ENCODE peak calls at places on chromosome 9, in four cellular contexts. R, I, L and S are unnamed samples.

GRCh38 chr9:684950-685340 is 156.6 kb upstream of the DMRT1 start:
- DNase-seq in R (no peak), I (no peak), L (no peak), S (peak; percentile 11)

GRCh38 chr9:130021123-130021522 is 21.9 kb downstream of the FNBP1 start:
- DNase-seq in R (no peak), I (no peak), L (no peak), S (no peak)

GRCh38 chr9:131162886-131163285 is 37.5 kb downstream of the NUP214 start:
- DNase-seq in R (no peak), I (no peak), L (no peak), S (no peak)

GRCh38 chr9:130112244-130113151 is 58.8 kb downstream of the GPR107 start:
- DNase-seq in R (peak; percentile 14), I (no peak), L (peak; percentile 83), S (no peak)

GRCh38 chr9:95785209-95785608 is 90.3 kb upstream of the ERCC6L2 start:
- DNase-seq in R (no peak), I (no peak), L (no peak), S (no peak)

GRCh38 chr9:135902655-135903357 is 4.5 kb downstream of the CAMSAP1 start:
- DNase-seq in R (no peak), I (no peak), L (no peak), S (no peak)

GRCh38 chr9:77471572-77471971 is 176.6 kb downstream of the GNA14 start:
- DNase-seq in R (no peak), I (no peak), L (no peak), S (no peak)

GRCh38 chr9:113131689-113132151 is 19.1 kb upstream of the SLC31A2 start:
- DNase-seq in R (no peak), I (no peak), L (no peak), S (no peak)

GRCh38 chr9:130692365-130692764 is 1.2 kb upstream of the EXOSC2 start:
- DNase-seq in R (no peak), I (no peak), L (no peak), S (no peak)

GRCh38 chr9:37486616-37487544 is 1.1 kb downstream of the POLR1E start:
- DNase-seq in R (no peak), I (no peak), L (peak; percentile 11), S (no peak)

GRCh38 chr9:90433398-90433890 is 209.2 kb downstream of the DIRAS2 start:
- DNase-seq in R (no peak), I (no peak), L (peak; percentile 77), S (no peak)